ENCODE peak calls at places on chromosomes 7 and 10, in seven cellular contexts. N is Caco-2, L is fibroblast of pulmonary artery, K is H1, V is NB4, R is endothelial cell of umbilical vein, B is OCI-LY7. F is an unnamed sample.

GRCh38 chr7:27109533-27110162 is 7.2 kb upstream of the HOXA2 start:
- DNase-seq in N (no peak), L (no peak), K (no peak), V (no peak), R (no peak), B (no peak), F (no peak)

GRCh38 chr7:73570521-73570920 is 7.9 kb downstream of the TBL2 start:
- DNase-seq in N (no peak), L (no peak), K (no peak), V (no peak), R (no peak), B (no peak), F (no peak)

GRCh38 chr7:98808751-98809460 is 60.9 kb downstream of the TMEM130 start:
- DNase-seq in N (no peak), L (no peak), K (no peak), V (no peak), R (no peak), B (no peak), F (no peak)

GRCh38 chr7:131327049-131327625 is 539 bp upstream of the MKLN1 start:
- DNase-seq in N (no peak), L (peak), K (no peak), V (peak), R (peak), B (no peak), F (peak)

GRCh38 chr7:154736389-154736788 is 266.5 kb downstream of the PAXIP1 start:
- DNase-seq in N (no peak), L (no peak), K (no peak), V (no peak), R (no peak), B (no peak), F (no peak)

GRCh38 chr7:76108540-76109233 is 60.8 kb downstream of the MDH2 start:
- DNase-seq in N (peak), L (peak), K (no peak), V (no peak), R (no peak), B (peak), F (no peak)

GRCh38 chr7:7438851-7439250 is 96.8 kb downstream of the COL28A1 start:
- DNase-seq in N (no peak), L (peak), K (no peak), V (peak), R (peak), B (no peak), F (peak)

GRCh38 chr10:73908853-73909611 is 1.9 kb upstream of the PLAU start:
- DNase-seq in N (no peak), L (peak), K (no peak), V (peak), R (peak), B (peak), F (peak)

GRCh38 chr10:48363617-48364355 is 57.3 kb downstream of the MAPK8 start:
- DNase-seq in N (peak), L (peak), K (no peak), V (peak), R (peak), B (peak), F (peak)

GRCh38 chr7:116011584-116011983 is 19.0 kb downstream of the TFEC start:
- DNase-seq in N (no peak), L (no peak), K (no peak), V (no peak), R (no peak), B (no peak), F (no peak)

GRCh38 chr10:621981-622740 is 67.3 kb downstream of the DIP2C start:
- DNase-seq in N (no peak), L (no peak), K (no peak), V (no peak), R (no peak), B (no peak), F (no peak)

GRCh38 chr10:132465889-132466519 is 69.0 kb downstream of the PWWP2B start:
- DNase-seq in N (no peak), L (no peak), K (no peak), V (no peak), R (no peak), B (no peak), F (no peak)

GRCh38 chr10:35300063-35300699 is 36.1 kb upstream of the CCNY start:
- DNase-seq in N (peak), L (no peak), K (no peak), V (no peak), R (no peak), B (no peak), F (peak)

GRCh38 chr10:32210306-32211045 is 136.5 kb downstream of the EPC1 start:
- DNase-seq in N (peak), L (peak), K (peak), V (peak), R (peak), B (peak), F (peak)

GRCh38 chr10:132153616-132154217 is 33.0 kb upstream of the DPYSL4 start:
- DNase-seq in N (no peak), L (no peak), K (no peak), V (no peak), R (no peak), B (no peak), F (no peak)

DNA sequence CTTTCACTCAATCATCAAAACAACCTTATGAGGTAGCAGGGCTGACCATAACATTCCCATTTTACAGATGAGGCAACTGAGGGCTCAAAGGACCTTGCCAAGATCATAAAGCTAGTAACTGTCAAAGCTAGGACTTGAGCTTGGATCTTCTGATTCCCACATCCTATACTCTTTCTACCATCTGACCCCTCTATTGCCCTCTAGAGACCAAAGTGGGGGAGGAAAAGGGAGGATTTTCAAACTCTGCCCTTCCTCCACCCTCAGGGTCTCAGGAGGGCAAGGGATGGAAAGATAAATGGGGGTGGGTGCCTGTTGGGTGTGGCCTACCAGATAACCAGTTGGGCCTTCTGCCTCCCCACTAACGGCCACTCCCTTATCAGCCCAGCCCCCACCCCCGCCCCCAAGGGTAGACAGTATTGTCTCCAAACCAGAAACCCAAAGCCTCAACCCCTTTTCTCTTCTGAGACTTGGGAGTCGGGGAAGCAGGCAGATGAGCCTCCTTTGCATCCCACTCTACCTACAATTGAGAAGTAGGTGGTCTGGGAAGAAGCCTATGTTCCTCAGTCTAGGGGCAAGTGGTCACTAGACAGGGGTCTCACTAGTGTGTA is 7.9 kb downstream of the LDB1 start:
- DNase-seq in N (no peak), L (no peak), K (no peak), V (peak), R (no peak), B (no peak), F (no peak)
- TF ChIP-seq CTCF in N (no peak), L (peak), K (peak), V (peak), R (peak), B (peak), F (peak)

GRCh38 chr10:124523301-124523871 is 61.8 kb downstream of the LHPP start:
- DNase-seq in N (no peak), L (peak), K (no peak), V (no peak), R (peak), B (peak), F (no peak)

GRCh38 chr10:124522903-124523260 is 61.3 kb downstream of the LHPP start:
- DNase-seq in N (no peak), L (no peak), K (no peak), V (no peak), R (peak), B (no peak), F (no peak)

GRCh38 chr10:124521429-124521871 is 59.8 kb downstream of the LHPP start:
- DNase-seq in N (no peak), L (no peak), K (no peak), V (no peak), R (no peak), B (no peak), F (no peak)

GRCh38 chr10:124520553-124521428 is 59.2 kb downstream of the LHPP start:
- DNase-seq in N (no peak), L (no peak), K (no peak), V (peak), R (no peak), B (no peak), F (no peak)

GRCh38 chr10:124522131-124522902 is 60.7 kb downstream of the LHPP start:
- DNase-seq in N (no peak), L (no peak), K (no peak), V (no peak), R (no peak), B (no peak), F (no peak)
- H3K4me3 ChIP-seq in N (no peak), L (no peak), K (no peak), V (no peak), R (no peak), B (no peak), F (no peak)

GRCh38 chr7:84191261-84191660 is 3.3 kb downstream of the SEMA3A start:
- DNase-seq in N (no peak), L (no peak), K (no peak), V (no peak), R (peak), B (no peak), F (no peak)

GRCh38 chr7:84187813-84188212 is 6.8 kb downstream of the SEMA3A start:
- DNase-seq in N (no peak), L (peak), K (no peak), V (no peak), R (peak), B (no peak), F (peak)

GRCh38 chr7:84190016-84190705 is 4.4 kb downstream of the SEMA3A start:
- DNase-seq in N (no peak), L (no peak), K (no peak), V (no peak), R (peak), B (no peak), F (no peak)

GRCh38 chr7:84187087-84187805 is 7.3 kb downstream of the SEMA3A start:
- DNase-seq in N (no peak), L (no peak), K (no peak), V (no peak), R (peak), B (no peak), F (no peak)

DNA sequence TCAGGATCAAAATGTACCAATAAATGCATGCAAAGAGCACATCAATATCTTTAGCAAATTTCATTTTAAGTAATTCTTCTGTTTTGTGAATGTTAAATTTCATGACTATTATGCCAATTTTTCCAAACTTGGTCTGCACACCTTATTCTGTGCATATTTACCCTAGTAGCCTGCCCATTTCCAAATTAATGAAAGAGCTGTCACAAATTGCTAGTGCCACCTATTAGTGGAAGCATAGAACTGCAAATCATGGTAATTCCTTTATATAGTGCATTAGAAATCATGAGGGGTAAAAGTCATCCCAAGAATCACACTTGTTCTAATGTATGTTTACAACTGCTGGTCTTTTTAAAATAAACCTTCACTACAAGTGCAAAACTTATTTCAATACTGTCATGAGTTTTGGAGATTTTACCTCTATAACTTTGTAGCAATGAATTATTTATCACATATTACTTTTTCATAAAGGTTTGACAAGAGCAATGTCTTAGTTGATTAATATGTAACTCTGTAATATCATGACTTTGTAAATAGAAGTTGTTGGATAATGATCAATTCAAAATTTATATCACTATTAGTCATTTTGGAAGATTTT is 5.7 kb downstream of the SEMA3A start:
- DNase-seq in N (no peak), L (peak), K (no peak), V (peak), R (peak), B (no peak), F (no peak)
- TF ChIP-seq CTCF in N (peak), L (peak), K (peak), V (peak), R (peak), B (peak), F (peak)

GRCh38 chr7:28955356-28955722 is 2.8 kb downstream of the TRIL start:
- DNase-seq in N (no peak), L (no peak), K (no peak), V (no peak), R (no peak), B (no peak), F (no peak)
- H3K4me3 ChIP-seq in N (peak), L (no peak), K (peak), V (no peak), R (no peak), B (no peak), F (no peak)

DNA sequence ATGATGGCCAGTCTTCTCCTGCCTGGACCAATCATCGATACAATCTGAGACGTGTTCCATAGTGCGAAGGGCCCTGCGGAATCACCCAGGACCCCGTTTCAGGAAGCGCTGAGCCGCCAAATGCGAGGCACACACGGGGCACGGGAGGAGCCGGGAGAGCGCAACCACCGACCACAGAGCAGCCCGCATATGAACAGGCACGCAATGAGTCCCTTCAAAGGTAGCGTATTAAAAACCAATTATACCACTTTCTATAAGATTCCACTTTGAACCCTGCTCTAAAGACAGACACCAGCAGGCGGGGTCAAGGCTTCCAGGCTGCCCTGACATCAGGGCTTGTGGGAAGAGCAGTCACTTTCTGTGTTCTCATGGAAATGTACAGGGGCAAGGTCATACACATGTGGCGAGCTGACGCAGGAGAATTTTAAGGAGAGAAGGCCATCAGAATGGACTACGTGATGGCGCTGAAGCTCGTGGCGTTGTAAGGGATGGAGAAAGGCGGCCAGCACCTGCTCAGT is 46.1 kb downstream of the AMZ1 start:
- DNase-seq in N (peak), L (no peak), K (peak), V (peak), R (no peak), B (no peak), F (no peak)
- TF ChIP-seq CTCF in N (no peak), L (no peak), K (no peak), V (no peak), R (no peak), B (no peak), F (no peak)

GRCh38 chr7:150686030-150686626 is 622 bp downstream of the GIMAP2 start:
- DNase-seq in N (no peak), L (no peak), K (no peak), V (peak), R (peak), B (no peak), F (peak)
- H3K4me3 ChIP-seq in N (no peak), L (peak), K (no peak), V (peak), R (peak), B (no peak), F (peak)

F was measured in GM12865.